ENCODE peak calls at places on chromosomes 2 and 18, in four cellular contexts. N, B, A and C are unnamed samples.

GRCh38 chr2:176669398-176670174 is 400.3 kb downstream of the MTX2 start:
- DNase-seq in B (no peak), A (no peak), N (no peak), C (no peak)

GRCh38 chr18:46152808-46153617 is 48.8 kb downstream of the HAUS1 start:
- DNase-seq in B (no peak), A (no peak), N (no peak), C (no peak)

GRCh38 chr18:58101291-58101706 is 57.3 kb downstream of the NEDD4L start:
- DNase-seq in A (no peak), B (no peak), N (no peak), C (no peak)

GRCh38 chr2:176473177-176473576 is 203.9 kb downstream of the MTX2 start:
- DNase-seq in N (peak; percentile 28), B (peak; percentile 26), A (peak; percentile 44), C (peak; percentile 33)

GRCh38 chr2:80292474-80292873 is 12.1 kb downstream of the LRRTM1 start:
- DNase-seq in B (no peak), A (no peak), N (no peak), C (no peak)

GRCh38 chr2:169509230-169509917 is at the start of gene KLHL41:
- DNase-seq in A (peak; percentile 97), B (peak; percentile 44), N (no peak), C (no peak)

GRCh38 chr18:77203071-77203470 is 46.6 kb upstream of the GALR1 start:
- DNase-seq in N (no peak), B (peak; percentile 5), A (no peak), C (no peak)

GRCh38 chr2:236711440-236711839 is 141.8 kb downstream of the ACKR3 start:
- DNase-seq in A (peak; percentile 63), B (peak; percentile 78), N (no peak), C (no peak)

GRCh38 chr2:233801357-233802131 is 23.4 kb downstream of the MROH2A start:
- DNase-seq in N (peak; percentile 32), A (no peak), B (peak; percentile 72), C (no peak)

GRCh38 chr2:118232391-118233255 is 144.4 kb downstream of the INSIG2 start:
- DNase-seq in B (no peak), A (no peak), N (no peak), C (no peak)

GRCh38 chr2:222912776-222913175 is 51.9 kb downstream of the ACSL3 start:
- DNase-seq in B (no peak), N (no peak), A (no peak), C (no peak)

GRCh38 chr18:52685316-52685715 is 345.3 kb downstream of the DCC start:
- DNase-seq in A (no peak), B (no peak), N (no peak), C (no peak)

GRCh38 chr2:18791172-18791797 is 201.9 kb upstream of the NT5C1B start:
- DNase-seq in N (no peak), B (peak; percentile 75), A (peak; percentile 15), C (no peak)

GRCh38 chr2:23460228-23460627 is 75.2 kb downstream of the KLHL29 start:
- DNase-seq in N (peak; percentile 18), B (peak; percentile 10), A (peak; percentile 26), C (no peak)

GRCh38 chr18:41396861-41397260 is 558.2 kb upstream of the PIK3C3 start:
- DNase-seq in B (no peak), A (no peak), N (no peak), C (no peak)

GRCh38 chr18:10304853-10305252 is 149.6 kb upstream of the APCDD1 start:
- DNase-seq in A (peak; percentile 95), N (no peak), B (peak; percentile 78), C (no peak)

GRCh38 chr18:58645398-58645797 is 16.5 kb upstream of the ALPK2 start:
- DNase-seq in A (peak; percentile 57), B (peak; percentile 96), N (no peak), C (no peak)

GRCh38 chr2:239258248-239258647 is 142.6 kb downstream of the HDAC4 start:
- DNase-seq in A (no peak), N (no peak), B (no peak), C (no peak)

GRCh38 chr2:214503568-214503967 is 92.7 kb downstream of the VWC2L start:
- DNase-seq in A (no peak), N (no peak), B (no peak), C (no peak)

GRCh38 chr2:199692489-199692888 is 158.5 kb downstream of the FTCDNL1 start:
- DNase-seq in N (no peak), B (no peak), A (no peak), C (no peak)

GRCh38 chr2:173355132-173355865 is 627 bp downstream of the CDCA7 start:
- DNase-seq in B (peak; percentile 62), A (peak; percentile 53), N (peak; percentile 68), C (peak; percentile 67)

GRCh38 chr2:11652555-11652954 is 17.4 kb downstream of the NTSR2 start:
- DNase-seq in B (peak; percentile 15), A (no peak), N (no peak), C (no peak)

GRCh38 chr2:54599914-54600313 is 123.5 kb upstream of the EML6 start:
- DNase-seq in N (no peak), B (peak; percentile 43), A (peak; percentile 48), C (no peak)

GRCh38 chr2:200081221-200081620 is 125.8 kb downstream of the MAIP1 start:
- DNase-seq in N (no peak), B (peak; percentile 25), A (no peak), C (peak; percentile 41)

GRCh38 chr2:158936978-158937377 is 31.5 kb upstream of the TANC1 start:
- DNase-seq in N (no peak), A (peak; percentile 94), B (peak; percentile 88), C (no peak)

GRCh38 chr2:181258761-181259160 is 198.4 kb upstream of the ITGA4 start:
- DNase-seq in N (no peak), B (peak; percentile 87), A (peak; percentile 74), C (no peak)

GRCh38 chr2:122514451-122514996 is 759.1 kb downstream of the TSN start:
- DNase-seq in N (no peak), B (no peak), A (peak; percentile 2), C (no peak)

GRCh38 chr18:43589611-43590151 is 312.4 kb upstream of the SYT4 start:
- DNase-seq in A (no peak), N (no peak), B (no peak), C (no peak)

GRCh38 chr18:46333371-46334199 is 229.4 kb downstream of the HAUS1 start:
- DNase-seq in B (peak; percentile 29), N (peak; percentile 55), A (peak; percentile 8), C (peak; percentile 99)

GRCh38 chr18:36593641-36594040 is 235.2 kb downstream of the TPGS2 start:
- DNase-seq in N (no peak), A (no peak), B (no peak), C (no peak)

GRCh38 chr18:46340716-46341115 is 236.5 kb downstream of the HAUS1 start:
- DNase-seq in A (no peak), N (no peak), B (no peak), C (no peak)

GRCh38 chr18:75107931-75108276 is 101.0 kb downstream of the PTGR3 start:
- DNase-seq in B (no peak), N (no peak), A (no peak), C (no peak)

GRCh38 chr2:98175811-98176210 is 88.8 kb downstream of the VWA3B start:
- DNase-seq in A (peak; percentile 26), B (no peak), N (peak; percentile 21), C (no peak)

GRCh38 chr2:152925540-152926448 is 207.4 kb downstream of the ARL6IP6 start:
- DNase-seq in B (peak; percentile 26), N (peak; percentile 66), A (peak; percentile 69), C (peak; percentile 71)

GRCh38 chr18:31722369-31722957 is 38.1 kb upstream of the B4GALT6 start:
- DNase-seq in A (peak; percentile 52), N (peak; percentile 86), B (peak; percentile 54), C (peak; percentile 87)

GRCh38 chr18:75344161-75344560 is 83.3 kb downstream of the SMIM21 start:
- DNase-seq in A (no peak), B (no peak), N (no peak), C (peak; percentile 17)

GRCh38 chr18:2970762-2971659 is 41.9 kb downstream of the LPIN2 start:
- DNase-seq in A (no peak), N (peak; percentile 65), B (no peak), C (no peak)

GRCh38 chr18:46237891-46238290 is 133.7 kb downstream of the HAUS1 start:
- DNase-seq in A (no peak), N (no peak), B (no peak), C (no peak)

GRCh38 chr2:160039166-160039903 is 23.1 kb downstream of the PLA2R1 start:
- DNase-seq in B (peak; percentile 91), A (peak; percentile 94), N (no peak), C (no peak)